ENCODE peak calls at places on chromosomes 5 and 9, in five cellular contexts. One of them, this sample, is unnamed.

GRCh38 chr9:83239787-83240186 is 176.8 kb upstream of the RASEF start:
- DNase-seq in RWPE1: no peak
- DNase-seq in GM23338: no peak
- DNase-seq in fibroblast of mammary gland: peak; percentile 58
- DNase-seq in foreskin fibroblast: no peak
- DNase-seq in this sample: no peak

GRCh38 chr5:1743769-1744085 is 55.9 kb downstream of the MRPL36 start:
- DNase-seq in fibroblast of mammary gland: no peak
- DNase-seq in RWPE1: no peak
- DNase-seq in GM23338: no peak
- DNase-seq in foreskin fibroblast: no peak
- DNase-seq in this sample: peak; percentile 69

GRCh38 chr9:121916008-121916407 is 177.1 kb downstream of the TTLL11 start:
- DNase-seq in RWPE1: peak; percentile 40
- DNase-seq in GM23338: no peak
- DNase-seq in foreskin fibroblast: peak; percentile 35
- DNase-seq in fibroblast of mammary gland: peak; percentile 28
- DNase-seq in this sample: no peak

GRCh38 chr9:21546949-21547348 is 64.8 kb upstream of the IFNE start:
- DNase-seq in GM23338: no peak
- DNase-seq in foreskin fibroblast: no peak
- DNase-seq in fibroblast of mammary gland: no peak
- DNase-seq in RWPE1: no peak
- DNase-seq in this sample: no peak

GRCh38 chr9:103731541-103731940 is 362.6 kb upstream of the SMC2 start:
- DNase-seq in RWPE1: no peak
- DNase-seq in fibroblast of mammary gland: peak; percentile 18
- DNase-seq in foreskin fibroblast: no peak
- DNase-seq in GM23338: no peak
- DNase-seq in this sample: no peak

GRCh38 chr5:113099822-113100221 is 123.2 kb downstream of the DCP2 start:
- DNase-seq in foreskin fibroblast: no peak
- DNase-seq in GM23338: no peak
- DNase-seq in fibroblast of mammary gland: no peak
- DNase-seq in RWPE1: no peak
- DNase-seq in this sample: no peak

GRCh38 chr5:56459978-56460377 is 226.8 kb upstream of the ANKRD55 start:
- DNase-seq in fibroblast of mammary gland: no peak
- DNase-seq in RWPE1: no peak
- DNase-seq in foreskin fibroblast: no peak
- DNase-seq in GM23338: no peak
- DNase-seq in this sample: no peak

GRCh38 chr5:68285857-68286611 is 70.5 kb downstream of the PIK3R1 start:
- DNase-seq in GM23338: peak; percentile 77
- DNase-seq in foreskin fibroblast: peak; percentile 78
- DNase-seq in fibroblast of mammary gland: peak; percentile 71
- DNase-seq in RWPE1: peak; percentile 31
- DNase-seq in this sample: no peak

GRCh38 chr5:135053278-135053677 is 19.2 kb upstream of the PITX1 start:
- DNase-seq in GM23338: no peak
- DNase-seq in RWPE1: no peak
- DNase-seq in foreskin fibroblast: no peak
- DNase-seq in fibroblast of mammary gland: no peak
- DNase-seq in this sample: no peak

GRCh38 chr5:139648205-139649081 is at the start of gene CXXC5:
- DNase-seq in foreskin fibroblast: peak; percentile 94
- DNase-seq in RWPE1: peak; percentile 64
- DNase-seq in GM23338: peak; percentile 88
- DNase-seq in fibroblast of mammary gland: peak; percentile 79
- DNase-seq in this sample: peak; percentile 96

GRCh38 chr5:150778517-150779396 is at the start of gene SMIM3:
- DNase-seq in fibroblast of mammary gland: peak; percentile 61
- DNase-seq in RWPE1: peak; percentile 75
- DNase-seq in GM23338: peak; percentile 92
- DNase-seq in foreskin fibroblast: peak; percentile 95
- DNase-seq in this sample: peak; percentile 89

GRCh38 chr5:59592101-59592500 is 301.4 kb downstream of the PDE4D start:
- DNase-seq in RWPE1: peak; percentile 48
- DNase-seq in fibroblast of mammary gland: peak; percentile 51
- DNase-seq in foreskin fibroblast: peak; percentile 82
- DNase-seq in GM23338: no peak
- DNase-seq in this sample: no peak

GRCh38 chr5:78735834-78736463 is 87.4 kb upstream of the LHFPL2 start:
- DNase-seq in RWPE1: no peak
- DNase-seq in fibroblast of mammary gland: no peak
- DNase-seq in GM23338: no peak
- DNase-seq in foreskin fibroblast: no peak
- DNase-seq in this sample: no peak

GRCh38 chr9:100350188-100350587 is 2.6 kb downstream of the TEX10 start:
- DNase-seq in fibroblast of mammary gland: no peak
- DNase-seq in RWPE1: no peak
- DNase-seq in foreskin fibroblast: peak; percentile 17
- DNase-seq in GM23338: no peak
- DNase-seq in this sample: no peak

GRCh38 chr5:178839319-178839704 is 20.4 kb upstream of the ZNF354B start:
- DNase-seq in RWPE1: peak; percentile 38
- DNase-seq in foreskin fibroblast: no peak
- DNase-seq in GM23338: peak; percentile 88
- DNase-seq in fibroblast of mammary gland: peak; percentile 32
- DNase-seq in this sample: no peak

GRCh38 chr5:126919566-126919965 is 110.8 kb downstream of the MARCHF3 start:
- DNase-seq in GM23338: no peak
- DNase-seq in foreskin fibroblast: no peak
- DNase-seq in fibroblast of mammary gland: no peak
- DNase-seq in RWPE1: no peak
- DNase-seq in this sample: no peak

GRCh38 chr5:170312666-170313065 is 15.1 kb upstream of the LCP2 start:
- DNase-seq in fibroblast of mammary gland: peak; percentile 79
- DNase-seq in GM23338: no peak
- DNase-seq in RWPE1: no peak
- DNase-seq in foreskin fibroblast: no peak
- DNase-seq in this sample: no peak

GRCh38 chr9:21398955-21399489 is 9.9 kb upstream of the IFNA8 start:
- DNase-seq in fibroblast of mammary gland: no peak
- DNase-seq in RWPE1: no peak
- DNase-seq in foreskin fibroblast: no peak
- DNase-seq in GM23338: no peak
- DNase-seq in this sample: no peak

GRCh38 chr5:123387313-123387712 is 35.9 kb downstream of the CEP120 start:
- DNase-seq in RWPE1: no peak
- DNase-seq in fibroblast of mammary gland: no peak
- DNase-seq in foreskin fibroblast: no peak
- DNase-seq in GM23338: no peak
- DNase-seq in this sample: no peak

GRCh38 chr5:31844615-31845345 is 205.8 kb downstream of the PDZD2 start:
- DNase-seq in foreskin fibroblast: no peak
- DNase-seq in RWPE1: peak; percentile 42
- DNase-seq in fibroblast of mammary gland: no peak
- DNase-seq in GM23338: no peak
- DNase-seq in this sample: no peak
- TF ChIP-seq CTCF in foreskin fibroblast: no peak
- TF ChIP-seq CTCF in RWPE1: no peak
- TF ChIP-seq CTCF in fibroblast of mammary gland: no peak
- TF ChIP-seq CTCF in GM23338: peak; percentile 18
- TF ChIP-seq CTCF in this sample: no peak

DNA sequence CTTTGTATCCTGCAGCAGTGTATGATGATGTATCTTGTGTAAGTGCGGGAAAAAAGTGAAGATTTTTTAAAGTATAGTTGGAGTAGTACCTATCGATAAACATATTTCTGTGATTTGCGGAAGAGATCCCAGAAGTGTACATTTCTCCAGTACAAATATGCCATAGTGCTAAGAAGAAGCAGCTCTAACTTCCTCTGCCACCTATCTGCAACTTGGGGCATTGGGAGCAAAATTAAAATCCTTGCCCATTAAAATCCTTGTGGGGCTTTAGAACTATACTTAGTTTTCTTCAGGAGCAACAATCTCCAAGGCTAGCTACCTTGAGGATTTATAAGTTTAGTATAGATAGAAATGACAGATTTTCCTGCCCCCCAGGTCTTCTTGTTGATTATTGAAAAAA is 123.7 kb downstream of the VCAN start:
- DNase-seq in foreskin fibroblast: no peak
- DNase-seq in fibroblast of mammary gland: peak; percentile 5
- DNase-seq in GM23338: no peak
- DNase-seq in RWPE1: peak; percentile 15
- DNase-seq in this sample: no peak
- TF ChIP-seq CTCF in foreskin fibroblast: peak; percentile 23
- TF ChIP-seq CTCF in fibroblast of mammary gland: peak; percentile 29
- TF ChIP-seq CTCF in GM23338: peak; percentile 49
- TF ChIP-seq CTCF in RWPE1: peak; percentile 7
- TF ChIP-seq CTCF in this sample: peak; percentile 36

DNA sequence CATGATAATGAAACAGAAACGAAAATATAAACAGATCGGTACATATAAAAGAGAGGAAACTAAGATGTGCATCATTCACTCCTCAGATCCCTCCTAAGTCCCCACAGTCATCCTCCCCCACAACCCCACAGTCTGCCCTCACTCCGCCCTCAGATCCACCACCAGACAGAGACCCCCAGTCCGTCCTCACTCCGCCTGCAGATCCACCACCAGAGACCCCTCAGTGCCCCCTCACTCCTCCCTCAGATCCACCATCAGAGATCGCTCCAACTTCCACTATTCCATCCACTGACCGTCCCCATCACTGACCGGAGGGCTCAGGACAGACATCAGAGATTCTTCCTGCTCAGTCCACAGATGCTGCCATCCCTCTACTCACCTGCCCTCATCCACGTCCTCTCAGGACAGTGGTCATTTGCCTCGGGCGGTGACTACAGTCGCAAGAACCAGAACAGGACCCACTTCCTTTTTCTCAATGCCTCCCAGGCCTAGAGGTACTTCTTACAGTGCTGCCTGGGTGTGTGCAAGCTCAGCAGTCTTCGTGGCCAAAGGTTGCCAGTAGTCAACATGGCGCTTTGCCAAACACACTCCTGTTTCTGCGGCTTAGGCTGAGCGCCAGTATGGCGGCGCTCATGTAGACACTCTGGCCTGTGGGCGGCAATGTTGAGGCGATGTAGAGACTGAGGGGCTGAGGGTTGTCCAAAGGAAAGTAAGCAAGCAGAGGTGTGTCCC is 8.3 kb upstream of the SPATA31C1 start:
- DNase-seq in foreskin fibroblast: no peak
- DNase-seq in fibroblast of mammary gland: peak; percentile 16
- DNase-seq in GM23338: peak; percentile 39
- DNase-seq in RWPE1: no peak
- DNase-seq in this sample: peak; percentile 64
- TF ChIP-seq CTCF in foreskin fibroblast: no peak
- TF ChIP-seq CTCF in fibroblast of mammary gland: no peak
- TF ChIP-seq CTCF in GM23338: peak; percentile 49
- TF ChIP-seq CTCF in RWPE1: no peak
- TF ChIP-seq CTCF in this sample: no peak

GRCh38 chr5:40962207-40962955 is 53.1 kb downstream of the C7 start:
- DNase-seq in RWPE1: no peak
- DNase-seq in foreskin fibroblast: no peak
- DNase-seq in fibroblast of mammary gland: peak; percentile 33
- DNase-seq in GM23338: no peak
- DNase-seq in this sample: no peak
- TF ChIP-seq CTCF in RWPE1: no peak
- TF ChIP-seq CTCF in foreskin fibroblast: no peak
- TF ChIP-seq CTCF in fibroblast of mammary gland: no peak
- TF ChIP-seq CTCF in GM23338: peak; percentile 28
- TF ChIP-seq CTCF in this sample: no peak

DNA sequence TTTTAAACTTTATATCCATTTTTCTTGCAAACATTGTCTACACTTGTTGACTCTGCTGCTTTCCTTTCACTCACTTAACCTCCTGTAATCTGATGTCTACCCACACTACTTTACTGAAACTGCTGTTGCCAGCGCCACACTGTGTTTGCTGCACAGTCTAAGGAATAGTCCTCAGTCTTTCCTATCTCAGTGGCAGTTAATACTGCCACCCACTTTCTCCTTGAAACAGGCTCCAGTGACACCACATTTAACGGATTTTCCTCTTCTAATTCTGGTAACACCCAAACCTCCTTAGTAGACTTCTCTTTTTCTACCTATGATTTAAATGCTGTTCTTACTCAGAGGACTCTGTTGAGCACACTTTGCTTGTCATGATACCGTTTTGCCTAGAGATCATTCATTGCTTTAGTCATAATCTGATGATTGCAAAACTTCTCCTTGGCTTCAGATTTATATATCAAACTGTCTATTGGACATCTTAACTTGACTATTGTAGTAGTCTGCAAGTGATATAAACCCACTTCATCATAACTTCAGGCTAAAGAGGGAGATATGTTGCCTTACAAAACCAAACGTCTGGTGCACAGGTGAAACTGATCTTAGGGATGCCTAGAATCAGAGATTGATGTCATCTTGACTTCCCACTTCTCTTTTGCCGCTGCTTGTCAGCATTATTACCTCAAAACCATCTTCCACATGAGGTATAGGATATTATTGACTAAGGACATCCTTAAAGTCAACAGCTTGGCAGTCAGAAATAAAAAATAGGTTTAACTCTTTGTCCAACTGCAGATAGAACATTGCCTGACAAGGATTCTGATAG is 94.1 kb downstream of the CDC42SE2 start:
- DNase-seq in fibroblast of mammary gland: peak; percentile 27
- DNase-seq in foreskin fibroblast: no peak
- DNase-seq in GM23338: no peak
- DNase-seq in RWPE1: no peak
- DNase-seq in this sample: no peak
- TF ChIP-seq CTCF in fibroblast of mammary gland: no peak
- TF ChIP-seq CTCF in foreskin fibroblast: no peak
- TF ChIP-seq CTCF in GM23338: peak; percentile 25
- TF ChIP-seq CTCF in RWPE1: no peak
- TF ChIP-seq CTCF in this sample: no peak

This sample was measured in osteocyte.